ENCODE peak calls at places on chromosome 16, in eight cellular contexts. One of them, this sample, is unnamed.

GRCh38 chr16:27224271-27224737 is 21.0 kb downstream of the KDM8 start:
- DNase-seq in ascending aorta: no peak
- DNase-seq in colonic mucosa: no peak
- DNase-seq in Panc1: no peak
- DNase-seq in AG10803: no peak
- DNase-seq in activated naive CD8-positive, alpha-beta T cell treated with anti-CD3 and anti-CD28 coated beads for 36 hours: no peak
- DNase-seq in NCI-H69: no peak
- DNase-seq in T-helper 1 cell: no peak
- DNase-seq in this sample: no peak

GRCh38 chr16:68782198-68783174 is 45.4 kb downstream of the CDH1 start:
- DNase-seq in ascending aorta: no peak
- DNase-seq in colonic mucosa: no peak
- DNase-seq in Panc1: no peak
- DNase-seq in AG10803: no peak
- DNase-seq in activated naive CD8-positive, alpha-beta T cell treated with anti-CD3 and anti-CD28 coated beads for 36 hours: peak
- DNase-seq in NCI-H69: no peak
- DNase-seq in T-helper 1 cell: no peak
- DNase-seq in this sample: no peak

GRCh38 chr16:86107190-86107589 is 208.2 kb downstream of the IRF8 start:
- DNase-seq in ascending aorta: no peak
- DNase-seq in colonic mucosa: no peak
- DNase-seq in Panc1: no peak
- DNase-seq in AG10803: no peak
- DNase-seq in activated naive CD8-positive, alpha-beta T cell treated with anti-CD3 and anti-CD28 coated beads for 36 hours: no peak
- DNase-seq in NCI-H69: no peak
- DNase-seq in T-helper 1 cell: no peak
- DNase-seq in this sample: no peak

GRCh38 chr16:84683691-84684591 is 15.9 kb upstream of the USP10 start:
- DNase-seq in ascending aorta: no peak
- DNase-seq in colonic mucosa: no peak
- DNase-seq in Panc1: no peak
- DNase-seq in AG10803: no peak
- DNase-seq in activated naive CD8-positive, alpha-beta T cell treated with anti-CD3 and anti-CD28 coated beads for 36 hours: no peak
- DNase-seq in NCI-H69: no peak
- DNase-seq in T-helper 1 cell: no peak
- DNase-seq in this sample: no peak

GRCh38 chr16:86880316-86881117 is 302.2 kb downstream of the FOXL1 start:
- DNase-seq in ascending aorta: no peak
- DNase-seq in colonic mucosa: no peak
- DNase-seq in Panc1: no peak
- DNase-seq in AG10803: no peak
- DNase-seq in activated naive CD8-positive, alpha-beta T cell treated with anti-CD3 and anti-CD28 coated beads for 36 hours: no peak
- DNase-seq in NCI-H69: no peak
- DNase-seq in T-helper 1 cell: no peak
- DNase-seq in this sample: no peak

GRCh38 chr16:49484454-49484853 is 110.8 kb downstream of the C16orf78 start:
- DNase-seq in ascending aorta: peak
- DNase-seq in colonic mucosa: peak
- DNase-seq in Panc1: no peak
- DNase-seq in AG10803: no peak
- DNase-seq in activated naive CD8-positive, alpha-beta T cell treated with anti-CD3 and anti-CD28 coated beads for 36 hours: peak
- DNase-seq in NCI-H69: peak
- DNase-seq in T-helper 1 cell: no peak
- DNase-seq in this sample: no peak

GRCh38 chr16:13909069-13909468 is 10.9 kb upstream of the ERCC4 start:
- DNase-seq in ascending aorta: no peak
- DNase-seq in colonic mucosa: no peak
- DNase-seq in Panc1: no peak
- DNase-seq in AG10803: no peak
- DNase-seq in activated naive CD8-positive, alpha-beta T cell treated with anti-CD3 and anti-CD28 coated beads for 36 hours: no peak
- DNase-seq in NCI-H69: no peak
- DNase-seq in T-helper 1 cell: no peak
- DNase-seq in this sample: no peak

GRCh38 chr16:76123966-76124365 is 153.2 kb upstream of the CNTNAP4 start:
- DNase-seq in ascending aorta: no peak
- DNase-seq in colonic mucosa: no peak
- DNase-seq in Panc1: no peak
- DNase-seq in AG10803: no peak
- DNase-seq in activated naive CD8-positive, alpha-beta T cell treated with anti-CD3 and anti-CD28 coated beads for 36 hours: no peak
- DNase-seq in NCI-H69: no peak
- DNase-seq in T-helper 1 cell: no peak
- DNase-seq in this sample: no peak

GRCh38 chr16:1983544-1984346 is at the start of gene GFER:
- DNase-seq in ascending aorta: peak
- DNase-seq in colonic mucosa: peak
- DNase-seq in Panc1: no peak
- DNase-seq in AG10803: peak
- DNase-seq in activated naive CD8-positive, alpha-beta T cell treated with anti-CD3 and anti-CD28 coated beads for 36 hours: peak
- DNase-seq in NCI-H69: peak
- DNase-seq in T-helper 1 cell: no peak
- DNase-seq in this sample: peak

GRCh38 chr16:81997738-81998137 is 13.5 kb downstream of the SDR42E1 start:
- DNase-seq in ascending aorta: no peak
- DNase-seq in colonic mucosa: no peak
- DNase-seq in Panc1: no peak
- DNase-seq in AG10803: peak
- DNase-seq in activated naive CD8-positive, alpha-beta T cell treated with anti-CD3 and anti-CD28 coated beads for 36 hours: no peak
- DNase-seq in NCI-H69: no peak
- DNase-seq in T-helper 1 cell: no peak
- DNase-seq in this sample: no peak

GRCh38 chr16:11256657-11257130 is 690 bp upstream of the SOCS1 start:
- DNase-seq in ascending aorta: no peak
- DNase-seq in colonic mucosa: peak
- DNase-seq in Panc1: no peak
- DNase-seq in AG10803: peak
- DNase-seq in activated naive CD8-positive, alpha-beta T cell treated with anti-CD3 and anti-CD28 coated beads for 36 hours: no peak
- DNase-seq in NCI-H69: peak
- DNase-seq in T-helper 1 cell: no peak
- DNase-seq in this sample: no peak

GRCh38 chr16:47374629-47375028 is 86.2 kb downstream of the ITFG1 start:
- DNase-seq in ascending aorta: no peak
- DNase-seq in colonic mucosa: no peak
- DNase-seq in Panc1: no peak
- DNase-seq in AG10803: no peak
- DNase-seq in activated naive CD8-positive, alpha-beta T cell treated with anti-CD3 and anti-CD28 coated beads for 36 hours: no peak
- DNase-seq in NCI-H69: no peak
- DNase-seq in T-helper 1 cell: no peak
- DNase-seq in this sample: no peak

GRCh38 chr16:50388491-50388890 is 19.7 kb upstream of the BRD7 start:
- DNase-seq in ascending aorta: no peak
- DNase-seq in colonic mucosa: no peak
- DNase-seq in Panc1: no peak
- DNase-seq in AG10803: no peak
- DNase-seq in activated naive CD8-positive, alpha-beta T cell treated with anti-CD3 and anti-CD28 coated beads for 36 hours: no peak
- DNase-seq in NCI-H69: peak
- DNase-seq in T-helper 1 cell: no peak
- DNase-seq in this sample: no peak

GRCh38 chr16:3953728-3954410 is 73.4 kb upstream of the CREBBP start:
- DNase-seq in ascending aorta: no peak
- DNase-seq in colonic mucosa: no peak
- DNase-seq in Panc1: no peak
- DNase-seq in AG10803: no peak
- DNase-seq in activated naive CD8-positive, alpha-beta T cell treated with anti-CD3 and anti-CD28 coated beads for 36 hours: no peak
- DNase-seq in NCI-H69: no peak
- DNase-seq in T-helper 1 cell: no peak
- DNase-seq in this sample: no peak

GRCh38 chr16:85293899-85294642 is 181.8 kb upstream of the CIBAR2 start:
- DNase-seq in ascending aorta: no peak
- DNase-seq in colonic mucosa: no peak
- DNase-seq in Panc1: no peak
- DNase-seq in AG10803: no peak
- DNase-seq in activated naive CD8-positive, alpha-beta T cell treated with anti-CD3 and anti-CD28 coated beads for 36 hours: no peak
- DNase-seq in NCI-H69: peak
- DNase-seq in T-helper 1 cell: no peak
- DNase-seq in this sample: no peak

GRCh38 chr16:63982156-63982555 is 1139.7 kb downstream of the CDH11 start:
- DNase-seq in ascending aorta: no peak
- DNase-seq in colonic mucosa: no peak
- DNase-seq in Panc1: no peak
- DNase-seq in AG10803: no peak
- DNase-seq in activated naive CD8-positive, alpha-beta T cell treated with anti-CD3 and anti-CD28 coated beads for 36 hours: no peak
- DNase-seq in NCI-H69: no peak
- DNase-seq in T-helper 1 cell: no peak
- DNase-seq in this sample: no peak

GRCh38 chr16:74758801-74759200 is 15.8 kb downstream of the FA2H start:
- DNase-seq in ascending aorta: no peak
- DNase-seq in colonic mucosa: no peak
- DNase-seq in Panc1: no peak
- DNase-seq in AG10803: no peak
- DNase-seq in activated naive CD8-positive, alpha-beta T cell treated with anti-CD3 and anti-CD28 coated beads for 36 hours: no peak
- DNase-seq in NCI-H69: no peak
- DNase-seq in T-helper 1 cell: no peak
- DNase-seq in this sample: no peak

GRCh38 chr16:12162151-12162559 is 185.6 kb downstream of the SNX29 start:
- DNase-seq in ascending aorta: no peak
- DNase-seq in colonic mucosa: no peak
- DNase-seq in Panc1: no peak
- DNase-seq in AG10803: peak
- DNase-seq in activated naive CD8-positive, alpha-beta T cell treated with anti-CD3 and anti-CD28 coated beads for 36 hours: no peak
- DNase-seq in NCI-H69: no peak
- DNase-seq in T-helper 1 cell: no peak
- DNase-seq in this sample: no peak

GRCh38 chr16:88298882-88299745 is 83.6 kb upstream of the ZNF469 start:
- DNase-seq in ascending aorta: no peak
- DNase-seq in colonic mucosa: no peak
- DNase-seq in Panc1: no peak
- DNase-seq in AG10803: peak
- DNase-seq in activated naive CD8-positive, alpha-beta T cell treated with anti-CD3 and anti-CD28 coated beads for 36 hours: no peak
- DNase-seq in NCI-H69: no peak
- DNase-seq in T-helper 1 cell: no peak
- DNase-seq in this sample: no peak

GRCh38 chr16:1745181-1745899 is 26.0 kb downstream of the NME3 start:
- DNase-seq in ascending aorta: no peak
- DNase-seq in colonic mucosa: no peak
- DNase-seq in Panc1: no peak
- DNase-seq in AG10803: peak
- DNase-seq in activated naive CD8-positive, alpha-beta T cell treated with anti-CD3 and anti-CD28 coated beads for 36 hours: no peak
- DNase-seq in NCI-H69: no peak
- DNase-seq in T-helper 1 cell: no peak
- DNase-seq in this sample: no peak

GRCh38 chr16:79602615-79603014 is 2.1 kb upstream of the MAF start:
- DNase-seq in ascending aorta: no peak
- DNase-seq in colonic mucosa: no peak
- DNase-seq in Panc1: no peak
- DNase-seq in AG10803: no peak
- DNase-seq in activated naive CD8-positive, alpha-beta T cell treated with anti-CD3 and anti-CD28 coated beads for 36 hours: no peak
- DNase-seq in NCI-H69: no peak
- DNase-seq in T-helper 1 cell: no peak
- DNase-seq in this sample: no peak

GRCh38 chr16:11757671-11758545 is 15.3 kb upstream of the TXNDC11 start:
- DNase-seq in ascending aorta: no peak
- DNase-seq in colonic mucosa: peak
- DNase-seq in Panc1: no peak
- DNase-seq in AG10803: peak
- DNase-seq in activated naive CD8-positive, alpha-beta T cell treated with anti-CD3 and anti-CD28 coated beads for 36 hours: no peak
- DNase-seq in NCI-H69: peak
- DNase-seq in T-helper 1 cell: no peak
- DNase-seq in this sample: no peak

GRCh38 chr16:69123894-69124293 is 8.5 kb downstream of the CHTF8 start:
- DNase-seq in ascending aorta: no peak
- DNase-seq in colonic mucosa: peak
- DNase-seq in Panc1: no peak
- DNase-seq in AG10803: peak
- DNase-seq in activated naive CD8-positive, alpha-beta T cell treated with anti-CD3 and anti-CD28 coated beads for 36 hours: peak
- DNase-seq in NCI-H69: peak
- DNase-seq in T-helper 1 cell: peak
- DNase-seq in this sample: peak

GRCh38 chr16:181668-182021 is 1.4 kb downstream of the HBQ1 start:
- DNase-seq in ascending aorta: no peak
- DNase-seq in colonic mucosa: no peak
- DNase-seq in Panc1: no peak
- DNase-seq in AG10803: peak
- DNase-seq in activated naive CD8-positive, alpha-beta T cell treated with anti-CD3 and anti-CD28 coated beads for 36 hours: no peak
- DNase-seq in NCI-H69: peak
- DNase-seq in T-helper 1 cell: no peak
- DNase-seq in this sample: no peak

GRCh38 chr16:54430491-54431030 is 144.0 kb upstream of the IRX3 start:
- DNase-seq in ascending aorta: no peak
- DNase-seq in colonic mucosa: no peak
- DNase-seq in Panc1: no peak
- DNase-seq in AG10803: peak
- DNase-seq in activated naive CD8-positive, alpha-beta T cell treated with anti-CD3 and anti-CD28 coated beads for 36 hours: no peak
- DNase-seq in NCI-H69: peak
- DNase-seq in T-helper 1 cell: no peak
- DNase-seq in this sample: no peak

GRCh38 chr16:50245417-50246298 is 20.7 kb upstream of the ADCY7 start:
- DNase-seq in ascending aorta: no peak
- DNase-seq in colonic mucosa: peak
- DNase-seq in Panc1: no peak
- DNase-seq in AG10803: peak
- DNase-seq in activated naive CD8-positive, alpha-beta T cell treated with anti-CD3 and anti-CD28 coated beads for 36 hours: peak
- DNase-seq in NCI-H69: peak
- DNase-seq in T-helper 1 cell: no peak
- DNase-seq in this sample: peak

GRCh38 chr16:67336646-67337045 is 10.0 kb downstream of the LRRC36 start:
- DNase-seq in ascending aorta: no peak
- DNase-seq in colonic mucosa: no peak
- DNase-seq in Panc1: no peak
- DNase-seq in AG10803: no peak
- DNase-seq in activated naive CD8-positive, alpha-beta T cell treated with anti-CD3 and anti-CD28 coated beads for 36 hours: no peak
- DNase-seq in NCI-H69: no peak
- DNase-seq in T-helper 1 cell: no peak
- DNase-seq in this sample: no peak

GRCh38 chr16:23528635-23529016 is 18.3 kb upstream of the GGA2 start:
- DNase-seq in ascending aorta: no peak
- DNase-seq in colonic mucosa: no peak
- DNase-seq in Panc1: no peak
- DNase-seq in AG10803: no peak
- DNase-seq in activated naive CD8-positive, alpha-beta T cell treated with anti-CD3 and anti-CD28 coated beads for 36 hours: no peak
- DNase-seq in NCI-H69: no peak
- DNase-seq in T-helper 1 cell: no peak
- DNase-seq in this sample: no peak

GRCh38 chr16:3597226-3597625 is 14.2 kb downstream of the SLX4 start:
- DNase-seq in ascending aorta: no peak
- DNase-seq in colonic mucosa: no peak
- DNase-seq in Panc1: no peak
- DNase-seq in AG10803: no peak
- DNase-seq in activated naive CD8-positive, alpha-beta T cell treated with anti-CD3 and anti-CD28 coated beads for 36 hours: no peak
- DNase-seq in NCI-H69: no peak
- DNase-seq in T-helper 1 cell: no peak
- DNase-seq in this sample: no peak

GRCh38 chr16:1708768-1709180 is 2.8 kb downstream of the MAPK8IP3 start:
- DNase-seq in ascending aorta: no peak
- DNase-seq in colonic mucosa: no peak
- DNase-seq in Panc1: no peak
- DNase-seq in AG10803: no peak
- DNase-seq in activated naive CD8-positive, alpha-beta T cell treated with anti-CD3 and anti-CD28 coated beads for 36 hours: no peak
- DNase-seq in NCI-H69: no peak
- DNase-seq in T-helper 1 cell: no peak
- DNase-seq in this sample: no peak

GRCh38 chr16:27829975-27830374 is 233.5 kb downstream of the GSG1L start:
- DNase-seq in ascending aorta: no peak
- DNase-seq in colonic mucosa: no peak
- DNase-seq in Panc1: no peak
- DNase-seq in AG10803: no peak
- DNase-seq in activated naive CD8-positive, alpha-beta T cell treated with anti-CD3 and anti-CD28 coated beads for 36 hours: no peak
- DNase-seq in NCI-H69: no peak
- DNase-seq in T-helper 1 cell: no peak
- DNase-seq in this sample: no peak

GRCh38 chr16:67326472-67327309 is at the start of the genes KCTD19 and LRRC36:
- DNase-seq in ascending aorta: no peak
- DNase-seq in colonic mucosa: peak
- DNase-seq in Panc1: no peak
- DNase-seq in AG10803: no peak
- DNase-seq in activated naive CD8-positive, alpha-beta T cell treated with anti-CD3 and anti-CD28 coated beads for 36 hours: peak
- DNase-seq in NCI-H69: peak
- DNase-seq in T-helper 1 cell: peak
- DNase-seq in this sample: peak

GRCh38 chr16:87855852-87856715 is 13.2 kb downstream of the SLC7A5 start:
- DNase-seq in ascending aorta: no peak
- DNase-seq in colonic mucosa: peak
- DNase-seq in Panc1: no peak
- DNase-seq in AG10803: no peak
- DNase-seq in activated naive CD8-positive, alpha-beta T cell treated with anti-CD3 and anti-CD28 coated beads for 36 hours: no peak
- DNase-seq in NCI-H69: peak
- DNase-seq in T-helper 1 cell: no peak
- DNase-seq in this sample: peak

This sample was measured in natural killer cell.